ENCODE peak calls at places on chromosome 11, in eight cellular contexts. X, Z, K, B, G, N, V and R are unnamed samples.

GRCh38 chr11:120217941-120218694 is 7.3 kb downstream of the OAF start:
- DNase-seq in X (no peak), Z (no peak), K (no peak), B (no peak), G (no peak), N (peak; percentile 70), V (no peak), R (no peak)

GRCh38 chr11:44536779-44537516 is 28.5 kb upstream of the CD82 start:
- DNase-seq in X (no peak), Z (no peak), K (no peak), B (no peak), G (no peak), N (no peak), V (no peak), R (no peak)

GRCh38 chr11:60868682-60869450 is 1.5 kb downstream of the ZP1 start:
- DNase-seq in X (no peak), Z (no peak), K (peak; percentile 40), B (no peak), G (no peak), N (no peak), V (no peak), R (peak; percentile 68)

GRCh38 chr11:17877886-17878285 is 135.0 kb downstream of the SERGEF start:
- DNase-seq in X (no peak), Z (no peak), K (no peak), B (no peak), G (no peak), N (no peak), V (no peak), R (no peak)

GRCh38 chr11:65084598-65085375 is 765 bp downstream of the ZFPL1 start:
- DNase-seq in X (no peak), Z (no peak), K (no peak), B (no peak), G (no peak), N (no peak), V (no peak), R (no peak)

GRCh38 chr11:36091256-36091811 is 147.5 kb downstream of the LDLRAD3 start:
- DNase-seq in X (no peak), Z (no peak), K (no peak), B (no peak), G (no peak), N (no peak), V (peak; percentile 95), R (peak; percentile 36)

GRCh38 chr11:71545405-71545966 is 2.7 kb upstream of the KRTAP5-9 start:
- DNase-seq in X (no peak), Z (no peak), K (no peak), B (no peak), G (no peak), N (no peak), V (no peak), R (no peak)

GRCh38 chr11:65403607-65404121 is 17.2 kb downstream of the FRMD8 start:
- DNase-seq in X (no peak), Z (no peak), K (no peak), B (no peak), G (no peak), N (no peak), V (no peak), R (no peak)

GRCh38 chr11:124837491-124837856 is 27.8 kb upstream of the ROBO3 start:
- DNase-seq in X (peak; percentile 89), Z (peak; percentile 76), K (no peak), B (peak; percentile 35), G (peak; percentile 56), N (no peak), V (peak; percentile 89), R (peak; percentile 71)

GRCh38 chr11:23620617-23621016 is 760.3 kb upstream of the CCDC179 start:
- DNase-seq in X (no peak), Z (no peak), K (no peak), B (no peak), G (no peak), N (no peak), V (peak; percentile 10), R (no peak)

GRCh38 chr11:48064306-48064705 is 83.9 kb downstream of the PTPRJ start:
- DNase-seq in X (peak; percentile 89), Z (no peak), K (no peak), B (no peak), G (no peak), N (no peak), V (peak; percentile 89), R (no peak)
- H3K4me3 ChIP-seq in X (peak overlapping the region; percentile 37), Z (no peak overlapping the region), K (no peak overlapping the region), B (no peak overlapping the region), G (no peak overlapping the region), N (no peak overlapping the region), V (peak overlapping the region; percentile 41), R (no peak overlapping the region)

GRCh38 chr11:7559404-7560283 is 45.8 kb downstream of the PPFIBP2 start:
- DNase-seq in X (peak; percentile 33), Z (no peak), K (no peak), B (no peak), G (no peak), N (no peak), V (no peak), R (no peak)
- H3K4me3 ChIP-seq in X (no peak overlapping the region), Z (no peak overlapping the region), K (no peak overlapping the region), B (no peak overlapping the region), G (no peak overlapping the region), N (no peak overlapping the region), V (no peak overlapping the region), R (no peak overlapping the region)

GRCh38 chr11:33701302-33701701 is 676 bp upstream of the C11orf91 start:
- DNase-seq in X (peak; percentile 48), Z (no peak), K (no peak), B (no peak), G (no peak), N (no peak), V (peak; percentile 74), R (no peak)
- H3K4me3 ChIP-seq in X (peak overlapping the region; percentile 59), Z (peak overlapping the region; percentile 85), K (peak overlapping the region; percentile 57), B (peak overlapping the region; percentile 54), G (no peak overlapping the region), N (no peak overlapping the region), V (peak overlapping the region; percentile 62), R (peak overlapping the region; percentile 53)

DNA sequence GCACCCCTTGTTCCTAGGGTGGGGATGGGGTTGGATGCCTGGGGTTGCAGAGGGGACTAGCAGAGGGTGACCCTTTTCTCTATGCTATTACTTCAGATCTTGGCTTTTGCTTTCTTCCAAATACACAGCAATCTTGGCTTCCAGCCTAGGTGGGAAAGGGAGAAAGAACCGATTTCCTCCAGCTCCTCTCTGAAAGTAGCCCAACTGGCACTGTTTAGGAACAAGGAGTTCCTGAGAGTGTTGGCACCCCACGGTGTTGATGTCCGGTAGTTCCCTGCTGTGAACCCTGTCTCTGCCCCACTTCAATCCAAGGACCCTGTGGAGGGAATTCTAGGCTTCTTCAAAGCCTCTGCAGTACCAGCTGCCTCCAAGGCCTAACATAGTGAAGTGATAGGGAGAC is 1.1 kb upstream of the SLC3A2 start:
- DNase-seq in X (no peak), Z (no peak), K (no peak), B (no peak), G (no peak), N (peak; percentile 57), V (no peak), R (no peak)
- H3K4me3 ChIP-seq in X (peak overlapping the region; percentile 100), Z (no peak overlapping the region), K (peak overlapping the region; percentile 87), B (no peak overlapping the region), G (no peak overlapping the region), N (no peak overlapping the region), V (peak overlapping the region; percentile 100), R (no peak overlapping the region)

DNA sequence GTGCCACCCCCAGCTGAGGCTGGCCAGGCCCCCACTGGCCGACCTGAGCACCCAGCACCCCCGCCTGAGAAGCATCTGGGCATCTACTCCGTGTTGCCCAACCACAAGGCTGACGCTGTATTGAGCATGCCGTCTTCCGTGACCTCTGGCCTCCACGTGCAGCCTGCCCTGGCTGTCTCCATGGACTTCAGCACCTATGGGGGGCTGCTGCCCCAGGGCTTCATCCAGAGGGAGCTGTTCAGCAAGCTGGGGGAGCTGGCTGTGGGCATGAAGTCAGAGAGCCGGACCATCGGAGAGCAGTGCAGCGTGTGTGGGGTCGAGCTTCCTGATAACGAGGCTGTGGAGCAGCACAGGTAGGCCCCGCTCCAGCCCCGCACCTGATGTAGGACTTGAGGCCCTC is 4.7 kb downstream of the ZBTB16 start:
- DNase-seq in X (no peak), Z (no peak), K (no peak), B (no peak), G (no peak), N (no peak), V (no peak), R (no peak)
- H3K4me3 ChIP-seq in X (no peak overlapping the region), Z (no peak overlapping the region), K (peak overlapping the region; percentile 95), B (no peak overlapping the region), G (no peak overlapping the region), N (no peak overlapping the region), V (no peak overlapping the region), R (no peak overlapping the region)

DNA sequence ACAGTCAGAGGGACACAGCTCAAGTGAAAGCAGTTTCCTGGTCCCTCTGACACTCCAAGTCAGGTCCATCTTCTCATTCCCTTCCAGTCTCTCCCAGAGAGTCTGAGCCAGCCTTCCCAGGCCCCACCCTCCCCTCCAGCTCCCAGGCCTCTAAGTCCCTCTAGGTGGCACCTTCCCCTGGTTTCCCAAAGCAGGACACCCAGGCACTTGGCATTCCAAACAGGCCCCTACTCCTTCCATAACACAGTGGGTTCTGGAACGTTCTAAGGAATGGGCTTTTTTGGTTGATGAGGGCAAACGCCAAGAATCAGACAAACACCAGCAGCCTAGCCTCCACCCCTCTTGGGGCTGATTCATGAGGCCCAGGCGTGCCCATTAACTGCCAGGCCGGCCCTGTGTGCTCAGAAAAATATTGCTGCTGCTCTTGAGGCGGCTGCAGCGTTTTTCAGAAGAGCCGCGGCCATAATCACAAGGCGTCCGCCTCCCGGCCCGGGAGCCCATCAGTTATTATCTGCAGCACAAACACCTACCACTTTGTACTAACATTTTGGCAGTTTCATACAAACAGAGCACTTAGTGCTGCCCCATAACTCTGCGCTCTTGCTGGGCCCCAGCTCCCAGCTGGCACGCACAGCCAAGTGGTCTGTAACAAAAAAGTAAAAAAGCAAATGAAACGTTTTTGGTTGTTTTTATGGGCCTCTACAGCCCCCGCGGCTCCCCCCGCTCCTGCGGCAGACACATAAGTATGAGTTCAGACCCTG is 418.6 kb downstream of the SOX6 start:
- DNase-seq in X (no peak), Z (no peak), K (no peak), B (no peak), G (no peak), N (no peak), V (no peak), R (no peak)
- H3K4me3 ChIP-seq in X (no peak overlapping the region), Z (no peak overlapping the region), K (no peak overlapping the region), B (no peak overlapping the region), G (no peak overlapping the region), N (no peak overlapping the region), V (no peak overlapping the region), R (no peak overlapping the region)

GRCh38 chr11:75565221-75565814 is 3.3 kb downstream of the SERPINH1 start:
- DNase-seq in X (peak; percentile 81), Z (peak; percentile 51), K (no peak), B (no peak), G (no peak), N (peak; percentile 42), V (peak; percentile 73), R (no peak)
- H3K4me3 ChIP-seq in X (peak overlapping the region; percentile 99), Z (no peak overlapping the region), K (peak overlapping the region; percentile 99), B (no peak overlapping the region), G (no peak overlapping the region), N (no peak overlapping the region), V (peak overlapping the region; percentile 99), R (no peak overlapping the region)